ENCODE peak calls at places on chromosomes 6 and 20, in eight cellular contexts. J is heart right ventricle, K is SK-N-SH, A is IMR-90, H is astrocyte of the cerebellum, C is left ventricle myocardium inferior, V is AG10803, F is esophagus squamous epithelium. N is an unnamed sample.
A peak's percentile ranks its signal among the peaks of the same experiment; 100 is the strongest.

GRCh38 chr6:37513155-37513554 is 13.5 kb upstream of the CCDC167 start:
- DNase-seq in H (no peak), V (no peak), F (no peak), C (no peak), A (no peak), K (no peak), J (no peak), N (no peak)

GRCh38 chr6:154848580-154848979 is 115.4 kb downstream of the SCAF8 start:
- DNase-seq in A (peak; percentile 10), C (no peak), H (no peak), K (peak; percentile 9), J (no peak), F (no peak), V (no peak), N (no peak)

GRCh38 chr20:50350510-50351249 is 159.5 kb upstream of the PTPN1 start:
- DNase-seq in V (no peak), H (no peak), C (no peak), A (no peak), K (no peak), J (no peak), F (no peak), N (no peak)

GRCh38 chr6:38034269-38034914 is 214.9 kb downstream of the ZFAND3 start:
- DNase-seq in C (no peak), H (peak; percentile 57), F (no peak), J (no peak), A (peak; percentile 79), V (peak; percentile 68), K (no peak), N (peak; percentile 14)

GRCh38 chr6:149910721-149911151 is 12.2 kb downstream of the RAET1G start:
- DNase-seq in J (no peak), A (no peak), F (no peak), K (no peak), V (no peak), C (no peak), H (no peak), N (no peak)

GRCh38 chr6:70375166-70375565 is 38.1 kb upstream of the FAM135A start:
- DNase-seq in J (no peak), K (no peak), H (no peak), F (no peak), A (peak; percentile 49), V (peak; percentile 34), C (no peak), N (peak; percentile 37)

GRCh38 chr20:36274248-36274841 is 31.8 kb upstream of the DLGAP4 start:
- DNase-seq in C (no peak), K (peak; percentile 56), J (no peak), F (no peak), V (no peak), H (no peak), A (no peak), N (no peak)

GRCh38 chr20:54355631-54356280 is 119.6 kb upstream of the DOK5 start:
- DNase-seq in F (no peak), H (no peak), J (no peak), C (no peak), A (peak; percentile 50), V (no peak), K (no peak), N (no peak)

GRCh38 chr20:41170386-41171105 is 33.2 kb downstream of the PLCG1 start:
- DNase-seq in V (no peak), F (no peak), J (no peak), A (no peak), K (no peak), C (no peak), H (no peak), N (no peak)

GRCh38 chr20:59016795-59017492 is 2.3 kb upstream of the TUBB1 start:
- DNase-seq in F (no peak), H (no peak), K (no peak), V (no peak), A (no peak), J (no peak), C (no peak), N (no peak)

GRCh38 chr6:42698217-42698616 is 24.2 kb downstream of the PRPH2 start:
- DNase-seq in V (no peak), A (no peak), F (no peak), K (no peak), J (no peak), H (no peak), C (no peak), N (no peak)

GRCh38 chr6:41789390-41789724 is 1.9 kb downstream of the TOMM6 start:
- DNase-seq in F (no peak), A (no peak), K (no peak), J (no peak), C (no peak), V (no peak), H (no peak), N (no peak)

GRCh38 chr20:38275815-38276550 is 15.4 kb upstream of the KIAA1755 start:
- DNase-seq in F (no peak), J (no peak), K (no peak), A (peak; percentile 96), V (peak; percentile 83), C (no peak), H (no peak), N (no peak)

GRCh38 chr6:141421378-141421777 is 711.3 kb upstream of the GJE1 start:
- DNase-seq in K (no peak), F (no peak), A (peak; percentile 85), C (no peak), J (no peak), V (peak; percentile 85), H (peak; percentile 65), N (peak; percentile 67)

GRCh38 chr20:3651204-3651970 is 11.8 kb downstream of the GFRA4 start:
- DNase-seq in H (no peak), F (no peak), K (no peak), A (no peak), J (no peak), C (no peak), V (no peak), N (no peak)
- TF ChIP-seq CTCF in H (no peak), F (no peak), K (no peak), A (no peak), J (no peak), C (no peak), V (no peak), N (no peak)

DNA sequence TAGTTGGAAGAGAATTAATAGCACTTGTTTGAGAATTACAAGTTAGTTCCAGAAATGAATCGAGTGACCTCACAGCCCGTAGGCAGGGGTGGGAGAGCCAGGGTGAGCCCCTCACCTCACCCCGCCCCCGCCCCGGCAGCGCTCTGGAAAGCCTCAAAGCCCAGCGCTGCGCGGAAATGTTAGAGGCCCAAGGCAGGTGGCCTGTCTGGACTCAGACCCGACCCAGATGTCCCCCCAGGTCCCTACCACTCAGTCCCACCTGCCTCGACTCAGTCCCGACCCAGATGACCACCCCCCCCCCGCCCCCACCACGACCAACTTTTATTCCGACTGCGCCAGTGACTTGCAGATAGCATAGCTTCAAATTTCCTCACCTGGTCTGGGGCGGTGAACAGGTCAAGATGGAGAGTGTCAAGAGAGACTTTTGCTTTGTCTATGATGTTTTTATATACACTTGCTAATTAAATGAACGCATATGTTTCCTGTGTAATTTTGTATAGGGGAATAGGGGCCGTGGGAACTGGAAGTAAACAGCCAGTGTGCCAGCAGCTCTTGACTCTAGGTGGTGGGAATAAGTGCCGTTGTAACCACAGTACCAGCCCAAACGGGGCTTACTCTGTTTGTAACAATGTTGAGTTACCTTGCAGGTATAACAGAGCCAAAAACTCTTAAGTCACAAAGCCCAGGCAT is 1.2 kb upstream of the PXDC1 start:
- DNase-seq in C (no peak), H (no peak), V (no peak), J (no peak), A (no peak), K (peak; percentile 52), F (no peak), N (no peak)
- H3K4me3 ChIP-seq in C (peak overlapping the region; percentile 79), H (peak overlapping the region; percentile 82), V (peak overlapping the region; percentile 94), J (peak overlapping the region; percentile 80), A (peak overlapping the region; percentile 99), K (peak overlapping the region; percentile 69), F (peak overlapping the region; percentile 92), N (peak overlapping the region; percentile 90)

GRCh38 chr6:28225056-28225834 is at the start of gene ZSCAN9:
- DNase-seq in C (peak; percentile 83), K (peak; percentile 88), H (peak; percentile 78), F (no peak), A (peak; percentile 89), V (peak; percentile 86), J (peak; percentile 91), N (peak; percentile 71)

GRCh38 chr6:28224131-28225055 is 682 bp upstream of the ZSCAN9 start:
- DNase-seq in K (peak; percentile 38), H (no peak), J (no peak), V (no peak), C (no peak), F (no peak), A (no peak), N (no peak)

GRCh38 chr6:28217890-28218289 is 7.2 kb upstream of the ZSCAN9 start:
- DNase-seq in J (no peak), C (no peak), K (no peak), A (no peak), V (no peak), H (no peak), F (no peak), N (no peak)

GRCh38 chr6:28218312-28219248 is 6.5 kb upstream of the ZSCAN9 start:
- DNase-seq in H (peak; percentile 12), C (peak; percentile 88), K (peak; percentile 93), F (no peak), J (peak; percentile 85), A (peak; percentile 61), V (peak; percentile 68), N (no peak)

DNA sequence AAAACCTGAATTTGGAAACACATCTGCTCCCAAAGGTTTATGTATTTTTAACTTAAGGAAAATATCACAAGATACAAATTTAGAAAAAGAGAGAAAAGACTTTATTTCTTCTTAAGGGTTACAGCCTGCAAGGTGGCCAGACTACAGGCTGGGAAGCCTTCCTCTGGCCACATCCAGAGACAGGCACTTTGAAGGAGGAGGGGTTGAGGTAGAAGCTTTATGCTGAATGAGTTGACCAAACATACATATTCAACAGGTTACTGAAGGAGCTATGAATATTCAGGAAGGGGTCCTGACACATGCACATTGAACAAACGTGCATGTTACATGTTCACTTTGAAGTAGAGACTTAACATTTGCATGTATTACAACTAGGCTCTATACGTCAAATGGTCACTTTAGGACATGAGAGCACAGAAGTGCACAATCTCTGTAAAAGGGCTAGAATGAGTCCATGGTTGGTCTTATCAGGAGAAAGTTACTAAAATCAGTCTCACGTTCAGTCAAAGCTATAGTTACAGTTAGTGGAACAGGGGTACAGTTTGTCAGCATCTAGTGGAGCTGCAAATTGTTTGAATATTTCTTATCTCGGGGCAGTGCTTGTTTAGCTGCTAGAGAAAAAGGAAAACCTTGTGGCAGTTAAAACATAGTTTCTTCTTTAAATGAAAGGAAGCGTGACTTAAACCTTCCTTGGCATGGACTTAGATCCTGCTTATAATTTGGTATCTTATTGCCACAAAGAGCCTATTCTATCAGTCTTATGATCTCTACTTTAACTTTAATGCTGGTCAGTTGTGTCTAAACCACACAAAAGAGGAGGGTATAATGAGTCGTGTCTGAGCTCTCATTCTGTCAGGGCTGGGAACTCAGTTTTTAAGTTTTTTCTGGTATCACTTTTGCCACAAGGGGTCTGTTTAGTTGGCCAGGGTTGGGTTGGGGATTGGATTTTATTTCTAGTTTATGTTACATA is 4.6 kb upstream of the ZSCAN9 start:
- DNase-seq in A (peak; percentile 22), K (no peak), J (no peak), F (no peak), C (no peak), H (no peak), V (no peak), N (no peak)
- TF ChIP-seq CTCF in A (no peak), K (peak; percentile 7), J (no peak), F (no peak), C (no peak), H (no peak), V (no peak), N (no peak)

DNA sequence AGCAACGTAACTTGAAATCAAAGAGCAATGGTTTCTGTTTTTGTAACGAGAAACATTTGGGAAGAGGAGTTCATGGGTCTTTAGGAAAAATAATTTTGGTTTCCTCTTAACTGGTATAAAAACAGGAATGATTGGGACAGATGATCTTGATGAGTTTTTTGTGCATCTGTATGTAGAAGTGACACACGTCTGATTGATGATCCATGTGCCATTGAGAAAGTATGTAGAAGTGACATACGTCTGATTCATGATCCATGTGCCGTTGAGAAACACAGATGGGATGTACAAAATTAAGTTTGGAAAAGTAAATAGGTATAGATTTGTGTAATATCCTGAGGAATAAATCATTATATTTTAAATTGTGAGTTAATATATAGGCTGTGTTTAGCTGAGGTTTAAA is 2.1 kb downstream of the KIAA1586 start:
- DNase-seq in V (peak; percentile 6), C (no peak), F (no peak), A (peak; percentile 25), J (no peak), H (no peak), K (no peak), N (no peak)
- H3K4me3 ChIP-seq in V (no peak overlapping the region), C (no peak overlapping the region), F (no peak overlapping the region), A (peak overlapping the region; percentile 13), J (no peak overlapping the region), H (peak overlapping the region; percentile 33), K (peak overlapping the region; percentile 36), N (no peak overlapping the region)

N was measured in kidney epithelial cell.